ENCODE peak calls at places on chromosomes 11 and 22, in nine cellular contexts. M is cardiac fibroblast, A is IMR-90, N is AG04450, X is foreskin fibroblast, S is stomach, T is heart left ventricle, F is esophagus squamous epithelium, L is OCI-LY7. I is an unnamed sample.

GRCh38 chr11:125332821-125333220 is 163.2 kb downstream of the FEZ1 start:
- DNase-seq in N (no peak), S (no peak), A (no peak), L (no peak), F (no peak), M (no peak), T (no peak), X (no peak), I (no peak)

GRCh38 chr22:45612451-45612901 is 59.2 kb upstream of the ATXN10 start:
- DNase-seq in L (no peak), X (peak), T (peak), N (peak), A (peak), F (peak), S (no peak), M (peak), I (peak)

GRCh38 chr22:44667829-44668189 is 34.2 kb upstream of the PRR5 start:
- DNase-seq in M (no peak), T (no peak), F (no peak), L (no peak), S (no peak), A (no peak), X (no peak), N (no peak), I (no peak)

GRCh38 chr11:121634889-121635288 is 182.1 kb upstream of the SORL1-AS1 start:
- DNase-seq in M (peak), F (no peak), L (no peak), A (peak), X (peak), S (no peak), T (no peak), N (peak), I (peak)

GRCh38 chr22:44331881-44332714 is 19.3 kb upstream of the SHISAL1 start:
- DNase-seq in T (peak), L (no peak), M (peak), N (no peak), F (no peak), S (no peak), X (peak), A (peak), I (no peak)

GRCh38 chr11:33615751-33616150 is 84.9 kb downstream of the C11orf91 start:
- DNase-seq in T (no peak), N (no peak), M (no peak), A (no peak), F (no peak), X (no peak), S (no peak), L (no peak), I (no peak)

GRCh38 chr11:14386081-14386480 is 27.1 kb upstream of the RRAS2 start:
- DNase-seq in N (no peak), X (no peak), T (no peak), M (no peak), S (no peak), A (no peak), F (no peak), L (no peak), I (no peak)

GRCh38 chr11:83069441-83070043 is 2.2 kb downstream of the RAB30 start:
- DNase-seq in A (no peak), F (no peak), N (no peak), M (no peak), S (no peak), X (no peak), T (no peak), L (peak), I (peak)

GRCh38 chr11:127412722-127413121 is 412.2 kb upstream of the KIRREL3 start:
- DNase-seq in S (no peak), N (no peak), L (no peak), M (no peak), T (no peak), X (no peak), A (no peak), F (no peak), I (no peak)

GRCh38 chr22:23591203-23591791 is 11.2 kb upstream of the IGLL1 start:
- DNase-seq in F (no peak), A (peak), L (peak), M (peak), S (peak), T (peak), N (peak), X (peak), I (peak)

GRCh38 chr11:131246589-131247164 is 123.7 kb upstream of the NTM start:
- DNase-seq in N (no peak), X (no peak), F (no peak), A (no peak), S (peak), T (peak), M (no peak), L (peak), I (no peak)

GRCh38 chr22:23216331-23217170 is 36.2 kb downstream of the BCR start:
- DNase-seq in L (peak), F (no peak), X (no peak), S (no peak), T (no peak), A (no peak), M (no peak), N (no peak), I (no peak)

GRCh38 chr11:120122921-120123683 is 14.8 kb downstream of the TRIM29 start:
- DNase-seq in L (no peak), A (no peak), N (no peak), S (no peak), F (no peak), M (no peak), T (no peak), X (no peak), I (no peak)

GRCh38 chr11:66595245-66595904 is 2.4 kb downstream of the CCS start:
- DNase-seq in A (peak), X (no peak), L (no peak), N (no peak), T (peak), F (no peak), S (peak), M (peak), I (no peak)

GRCh38 chr11:71307811-71308645 is 55.7 kb upstream of the SHANK2 start:
- DNase-seq in N (no peak), S (peak), X (no peak), T (no peak), L (no peak), A (no peak), M (no peak), F (no peak), I (no peak)

GRCh38 chr11:68153742-68154141 is 32.6 kb upstream of the CHKA start:
- DNase-seq in L (no peak), F (no peak), N (no peak), A (no peak), X (no peak), M (no peak), S (peak), T (no peak), I (no peak)

DNA sequence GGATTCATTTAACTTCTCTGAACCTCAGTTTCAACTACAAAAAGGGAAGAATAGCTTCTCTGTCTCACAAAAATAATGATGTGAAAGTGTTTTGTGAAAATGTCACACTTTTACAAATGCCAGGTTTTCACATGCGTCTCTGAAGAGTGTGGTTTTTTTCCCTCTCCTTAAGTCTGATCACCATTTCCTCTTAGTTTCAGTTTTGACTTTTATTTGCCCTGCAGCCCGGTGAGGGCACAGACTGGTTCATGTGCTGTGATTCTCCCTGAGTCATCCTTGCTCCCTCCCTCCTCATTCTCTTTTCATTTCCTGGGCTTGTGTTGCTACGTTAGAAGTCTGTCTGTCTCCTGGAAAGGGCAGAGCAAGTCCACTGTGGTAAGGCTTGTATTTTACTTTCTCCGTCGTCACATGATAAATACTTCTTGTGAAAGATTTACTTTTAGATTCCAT is 67.8 kb downstream of the BID start:
- DNase-seq in N (peak), X (peak), M (peak), A (peak), S (peak), F (no peak), T (peak), L (peak), I (peak)
- H3K4me3 ChIP-seq in N (peak), X (peak), M (peak), A (peak), S (peak), F (peak), T (peak), L (peak), I (peak)

DNA sequence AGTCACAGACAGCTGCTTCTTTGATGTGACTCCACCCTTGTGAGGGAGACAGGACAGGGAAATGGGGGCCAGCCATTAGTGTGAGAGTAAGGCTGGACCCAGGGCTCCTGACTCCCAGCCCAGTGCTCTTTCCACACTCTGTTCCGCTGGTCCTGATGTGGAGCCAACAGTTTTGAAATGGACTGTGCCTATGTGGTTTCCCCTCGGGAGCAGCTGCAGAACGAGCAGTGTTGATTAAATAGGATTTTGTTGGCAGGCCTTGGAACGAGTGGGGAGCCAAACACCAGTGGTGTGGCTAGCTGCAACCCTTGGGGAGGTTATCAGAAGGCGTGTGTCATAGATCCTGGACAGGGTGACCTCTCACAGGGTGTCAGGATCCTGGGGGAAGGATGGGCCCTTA is 66.5 kb upstream of the AMPD3 start:
- DNase-seq in T (no peak), L (no peak), M (no peak), F (no peak), N (no peak), A (no peak), S (no peak), X (no peak), I (no peak)
- TF ChIP-seq CTCF in T (no peak), L (no peak), M (no peak), F (no peak), N (no peak), A (no peak), S (no peak), X (no peak), I (no peak)

DNA sequence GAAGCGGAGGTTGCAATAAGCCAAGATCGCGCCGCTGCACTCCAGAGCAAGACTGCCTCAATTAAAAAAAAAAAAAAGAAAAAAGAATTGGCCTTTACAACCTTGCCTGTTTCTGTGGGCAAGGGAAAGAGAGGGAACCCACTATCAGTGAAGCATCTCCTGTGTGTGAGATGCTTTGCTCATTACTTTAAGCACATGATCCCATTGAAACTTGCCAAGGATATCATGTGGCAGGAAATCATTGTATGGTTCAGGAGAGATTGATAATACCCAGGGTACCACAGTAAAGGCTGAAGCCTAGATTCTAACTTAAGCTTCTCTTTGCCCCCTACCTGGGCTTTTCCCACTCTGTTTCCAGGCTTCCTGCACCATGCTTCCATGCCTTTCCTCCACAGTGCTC is 3.6 kb downstream of the LDLRAD3 start:
- DNase-seq in A (no peak), T (no peak), L (no peak), M (no peak), F (no peak), S (no peak), X (no peak), N (no peak), I (no peak)
- H3K4me3 ChIP-seq in A (no peak), T (no peak), L (no peak), M (no peak), F (no peak), S (no peak), X (no peak), N (no peak), I (no peak)

GRCh38 chr11:20759541-20759940 is 90.2 kb downstream of the NELL1 start:
- DNase-seq in N (no peak), X (no peak), A (no peak), F (no peak), T (no peak), L (no peak), M (no peak), S (no peak), I (no peak)

DNA sequence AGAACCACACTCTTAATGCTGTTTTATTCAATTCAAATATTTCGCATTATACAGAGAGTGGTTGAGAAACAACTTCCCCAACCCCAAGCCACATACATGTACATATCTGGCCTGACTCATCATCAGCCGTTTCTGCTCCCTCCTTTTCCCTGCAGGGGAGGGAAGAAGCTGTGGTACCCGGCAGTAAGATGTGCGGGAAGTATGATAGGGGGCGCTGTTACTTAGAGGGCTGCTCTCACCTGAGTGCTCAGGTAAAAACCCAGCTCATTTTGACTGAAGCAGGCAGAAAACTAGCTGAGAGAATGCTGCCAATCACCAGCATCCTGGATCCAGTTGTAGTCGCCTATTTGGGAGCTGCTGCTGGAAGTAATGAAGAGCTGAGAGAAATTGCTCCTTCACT is 85.6 kb downstream of the NELL1 start:
- DNase-seq in T (no peak), L (peak), A (no peak), X (no peak), F (no peak), N (no peak), S (no peak), M (no peak), I (no peak)
- TF ChIP-seq CTCF in T (no peak), L (peak), A (no peak), X (no peak), F (no peak), N (no peak), S (no peak), M (no peak), I (no peak)

GRCh38 chr11:62340269-62340901 is 3.1 kb downstream of the ASRGL1 start:
- DNase-seq in A (peak), F (no peak), M (peak), S (peak), L (peak), N (no peak), X (peak), T (peak), I (peak)
- H3K4me3 ChIP-seq in A (no peak), F (no peak), M (no peak), S (no peak), L (no peak), N (no peak), X (no peak), T (no peak), I (no peak)

DNA sequence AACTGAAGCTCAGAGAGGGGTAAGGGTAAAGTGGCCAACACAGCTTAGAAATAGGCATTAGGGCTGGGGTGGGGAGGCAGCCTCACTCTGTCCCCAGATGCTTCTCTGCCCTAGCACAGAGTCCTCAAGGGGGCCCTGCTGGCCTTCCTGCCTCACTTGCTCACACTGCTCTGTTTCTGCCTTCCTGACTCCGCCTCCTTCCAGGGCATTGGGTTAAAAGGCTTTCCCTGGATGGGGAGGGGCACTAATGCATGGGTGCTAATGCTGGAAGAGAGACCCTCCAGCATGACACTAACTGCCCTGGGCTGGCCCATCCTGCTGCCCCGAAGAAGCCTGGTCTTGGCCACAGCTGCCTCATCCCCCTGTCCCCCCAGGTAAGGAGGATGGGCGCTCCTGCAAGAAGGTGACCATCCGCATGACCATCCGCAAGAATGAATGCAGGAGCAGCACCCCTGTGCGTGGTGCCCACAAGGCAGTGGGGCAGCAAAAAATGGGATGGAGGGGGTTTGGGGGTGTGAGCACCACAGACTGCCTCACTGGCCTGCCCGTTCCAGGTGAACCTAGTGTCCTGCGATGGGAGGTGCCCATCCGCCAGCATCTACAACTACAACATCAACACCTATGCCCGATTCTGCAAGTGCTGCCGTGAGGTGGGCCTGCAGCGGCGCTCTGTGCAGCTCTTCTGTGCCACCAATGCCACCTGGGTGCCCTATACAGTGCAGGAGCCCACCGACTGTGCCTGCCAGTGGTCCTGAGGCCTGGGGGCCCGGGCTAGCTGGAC is 74.0 kb upstream of the MYOD1 start:
- DNase-seq in F (no peak), S (no peak), T (no peak), X (no peak), L (no peak), N (no peak), A (no peak), M (no peak), I (no peak)
- TF ChIP-seq CTCF in F (no peak), S (no peak), T (no peak), X (no peak), L (no peak), N (no peak), A (no peak), M (no peak), I (no peak)

DNA sequence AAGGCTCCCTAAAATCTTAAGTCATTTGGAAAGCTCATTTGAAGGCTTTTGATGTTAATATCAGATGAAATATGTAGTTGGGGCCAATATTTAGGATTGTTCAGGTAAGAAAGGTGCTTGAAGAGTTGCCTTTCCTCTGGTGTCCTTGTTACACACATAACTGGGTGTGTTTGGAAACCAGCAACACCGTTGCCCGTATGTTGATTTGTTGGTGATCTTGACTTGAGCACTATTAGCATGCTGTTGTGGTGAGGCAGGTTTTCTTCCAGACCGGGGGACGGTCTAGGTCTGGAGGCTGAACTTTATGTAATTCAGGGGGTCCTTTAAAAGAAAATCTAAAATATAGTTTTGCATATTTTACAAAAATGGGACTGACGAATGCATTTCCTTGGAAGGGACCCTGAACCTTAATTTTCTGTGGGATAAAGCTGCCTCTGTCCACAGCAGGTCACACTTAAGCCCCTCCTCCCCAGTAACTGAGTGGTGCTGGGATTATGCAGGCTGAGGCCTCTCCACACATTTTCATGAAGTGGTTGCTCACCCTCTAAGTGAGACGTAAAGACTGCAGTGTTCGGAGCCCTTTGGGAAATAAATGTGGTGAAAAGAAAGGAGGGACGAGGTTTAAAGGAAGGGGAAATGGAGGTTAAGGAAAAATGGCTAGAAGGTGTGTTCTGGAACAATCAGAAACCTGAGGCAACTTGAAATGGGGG is 1.8 kb downstream of the YWHAH start:
- DNase-seq in N (no peak), A (peak), T (no peak), S (no peak), M (no peak), L (peak), F (no peak), X (no peak), I (peak)
- H3K4me3 ChIP-seq in N (peak), A (peak), T (peak), S (peak), M (peak), L (peak), F (peak), X (peak), I (peak)

GRCh38 chr22:38504731-38505594 is 1.1 kb downstream of the DDX17 start:
- DNase-seq in A (peak), M (peak), N (no peak), F (no peak), L (peak), X (peak), S (peak), T (peak), I (no peak)
- TF ChIP-seq CTCF in A (no peak), M (no peak), N (no peak), F (no peak), L (no peak), X (no peak), S (no peak), T (no peak), I (no peak)

I was measured in astrocyte of the spinal cord.